ENCODE peak calls at places on chromosomes 2 and 18, in seven cellular contexts. One of them, this sample, is unnamed.

GRCh38 chr2:232372231-232373208 is 6.0 kb upstream of the ALPP start:
- DNase-seq in pulmonary artery endothelial cell: no peak
- DNase-seq in G401: no peak
- DNase-seq in lower lobe of right lung: peak; percentile 12
- DNase-seq in stimulated activated CD4-positive, alpha-beta T cell treated with anti-CD3 and anti-CD28 coated beads, Interleukin-15, amount 100 ng/mL, for 24 hours: no peak
- DNase-seq in RPMI8226: no peak
- DNase-seq in GM04503: no peak
- DNase-seq in this sample: no peak

GRCh38 chr18:12836551-12836950 is 47.5 kb downstream of the PTPN2 start:
- DNase-seq in pulmonary artery endothelial cell: no peak
- DNase-seq in G401: no peak
- DNase-seq in lower lobe of right lung: no peak
- DNase-seq in stimulated activated CD4-positive, alpha-beta T cell treated with anti-CD3 and anti-CD28 coated beads, Interleukin-15, amount 100 ng/mL, for 24 hours: no peak
- DNase-seq in RPMI8226: no peak
- DNase-seq in GM04503: no peak
- DNase-seq in this sample: no peak

GRCh38 chr18:27709344-27709743 is 467.6 kb downstream of the CDH2 start:
- DNase-seq in pulmonary artery endothelial cell: no peak
- DNase-seq in G401: no peak
- DNase-seq in lower lobe of right lung: no peak
- DNase-seq in stimulated activated CD4-positive, alpha-beta T cell treated with anti-CD3 and anti-CD28 coated beads, Interleukin-15, amount 100 ng/mL, for 24 hours: no peak
- DNase-seq in RPMI8226: no peak
- DNase-seq in GM04503: no peak
- DNase-seq in this sample: no peak

GRCh38 chr18:10160251-10160650 is 246.4 kb downstream of the VAPA start:
- DNase-seq in pulmonary artery endothelial cell: no peak
- DNase-seq in G401: no peak
- DNase-seq in lower lobe of right lung: no peak
- DNase-seq in stimulated activated CD4-positive, alpha-beta T cell treated with anti-CD3 and anti-CD28 coated beads, Interleukin-15, amount 100 ng/mL, for 24 hours: no peak
- DNase-seq in RPMI8226: no peak
- DNase-seq in GM04503: no peak
- DNase-seq in this sample: no peak

GRCh38 chr2:57156231-57156924 is 890.2 kb upstream of the VRK2 start:
- DNase-seq in pulmonary artery endothelial cell: no peak
- DNase-seq in G401: no peak
- DNase-seq in lower lobe of right lung: no peak
- DNase-seq in stimulated activated CD4-positive, alpha-beta T cell treated with anti-CD3 and anti-CD28 coated beads, Interleukin-15, amount 100 ng/mL, for 24 hours: no peak
- DNase-seq in RPMI8226: no peak
- DNase-seq in GM04503: no peak
- DNase-seq in this sample: no peak

GRCh38 chr18:78658531-78658930 is 321.1 kb upstream of the SALL3 start:
- DNase-seq in pulmonary artery endothelial cell: no peak
- DNase-seq in G401: no peak
- DNase-seq in lower lobe of right lung: no peak
- DNase-seq in stimulated activated CD4-positive, alpha-beta T cell treated with anti-CD3 and anti-CD28 coated beads, Interleukin-15, amount 100 ng/mL, for 24 hours: no peak
- DNase-seq in RPMI8226: no peak
- DNase-seq in GM04503: no peak
- DNase-seq in this sample: no peak

GRCh38 chr18:11112218-11112750 is 37.1 kb downstream of the PIEZO2 start:
- DNase-seq in pulmonary artery endothelial cell: no peak
- DNase-seq in G401: no peak
- DNase-seq in lower lobe of right lung: no peak
- DNase-seq in stimulated activated CD4-positive, alpha-beta T cell treated with anti-CD3 and anti-CD28 coated beads, Interleukin-15, amount 100 ng/mL, for 24 hours: no peak
- DNase-seq in RPMI8226: no peak
- DNase-seq in GM04503: no peak
- DNase-seq in this sample: no peak

GRCh38 chr2:215771241-215771640 is 242.1 kb downstream of the MREG start:
- DNase-seq in pulmonary artery endothelial cell: no peak
- DNase-seq in G401: no peak
- DNase-seq in lower lobe of right lung: no peak
- DNase-seq in stimulated activated CD4-positive, alpha-beta T cell treated with anti-CD3 and anti-CD28 coated beads, Interleukin-15, amount 100 ng/mL, for 24 hours: no peak
- DNase-seq in RPMI8226: no peak
- DNase-seq in GM04503: no peak
- DNase-seq in this sample: no peak

GRCh38 chr2:77571545-77571944 is 49.4 kb upstream of the LRRTM4 start:
- DNase-seq in pulmonary artery endothelial cell: no peak
- DNase-seq in G401: no peak
- DNase-seq in lower lobe of right lung: no peak
- DNase-seq in stimulated activated CD4-positive, alpha-beta T cell treated with anti-CD3 and anti-CD28 coated beads, Interleukin-15, amount 100 ng/mL, for 24 hours: no peak
- DNase-seq in RPMI8226: no peak
- DNase-seq in GM04503: no peak
- DNase-seq in this sample: no peak

GRCh38 chr2:85772019-85772745 is 18.4 kb downstream of the ATOH8 start:
- DNase-seq in pulmonary artery endothelial cell: peak; percentile 98
- DNase-seq in G401: peak; percentile 95
- DNase-seq in lower lobe of right lung: peak; percentile 94
- DNase-seq in stimulated activated CD4-positive, alpha-beta T cell treated with anti-CD3 and anti-CD28 coated beads, Interleukin-15, amount 100 ng/mL, for 24 hours: no peak
- DNase-seq in RPMI8226: peak; percentile 87
- DNase-seq in GM04503: peak; percentile 99
- DNase-seq in this sample: peak; percentile 97

GRCh38 chr2:14881663-14882327 is 249.3 kb downstream of the LRATD1 start:
- DNase-seq in pulmonary artery endothelial cell: no peak
- DNase-seq in G401: no peak
- DNase-seq in lower lobe of right lung: no peak
- DNase-seq in stimulated activated CD4-positive, alpha-beta T cell treated with anti-CD3 and anti-CD28 coated beads, Interleukin-15, amount 100 ng/mL, for 24 hours: no peak
- DNase-seq in RPMI8226: no peak
- DNase-seq in GM04503: no peak
- DNase-seq in this sample: no peak

GRCh38 chr2:85276571-85277121 is 51.1 kb downstream of the TGOLN2 start:
- DNase-seq in pulmonary artery endothelial cell: no peak
- DNase-seq in G401: no peak
- DNase-seq in lower lobe of right lung: no peak
- DNase-seq in stimulated activated CD4-positive, alpha-beta T cell treated with anti-CD3 and anti-CD28 coated beads, Interleukin-15, amount 100 ng/mL, for 24 hours: no peak
- DNase-seq in RPMI8226: no peak
- DNase-seq in GM04503: no peak
- DNase-seq in this sample: no peak

GRCh38 chr2:141393214-141393545 is 737.6 kb downstream of the LRP1B start:
- DNase-seq in pulmonary artery endothelial cell: no peak
- DNase-seq in G401: no peak
- DNase-seq in lower lobe of right lung: no peak
- DNase-seq in stimulated activated CD4-positive, alpha-beta T cell treated with anti-CD3 and anti-CD28 coated beads, Interleukin-15, amount 100 ng/mL, for 24 hours: no peak
- DNase-seq in RPMI8226: no peak
- DNase-seq in GM04503: no peak
- DNase-seq in this sample: no peak

GRCh38 chr2:32743480-32744236 is 115.8 kb downstream of the TTC27 start:
- DNase-seq in pulmonary artery endothelial cell: no peak
- DNase-seq in G401: no peak
- DNase-seq in lower lobe of right lung: no peak
- DNase-seq in stimulated activated CD4-positive, alpha-beta T cell treated with anti-CD3 and anti-CD28 coated beads, Interleukin-15, amount 100 ng/mL, for 24 hours: no peak
- DNase-seq in RPMI8226: no peak
- DNase-seq in GM04503: no peak
- DNase-seq in this sample: no peak

GRCh38 chr2:198476007-198476406 is 671.6 kb downstream of the PLCL1 start:
- DNase-seq in pulmonary artery endothelial cell: no peak
- DNase-seq in G401: no peak
- DNase-seq in lower lobe of right lung: no peak
- DNase-seq in stimulated activated CD4-positive, alpha-beta T cell treated with anti-CD3 and anti-CD28 coated beads, Interleukin-15, amount 100 ng/mL, for 24 hours: no peak
- DNase-seq in RPMI8226: no peak
- DNase-seq in GM04503: no peak
- DNase-seq in this sample: no peak

GRCh38 chr2:32064021-32064678 is 794 bp downstream of the SPAST start:
- DNase-seq in pulmonary artery endothelial cell: no peak
- DNase-seq in G401: peak; percentile 49
- DNase-seq in lower lobe of right lung: no peak
- DNase-seq in stimulated activated CD4-positive, alpha-beta T cell treated with anti-CD3 and anti-CD28 coated beads, Interleukin-15, amount 100 ng/mL, for 24 hours: no peak
- DNase-seq in RPMI8226: peak; percentile 43
- DNase-seq in GM04503: no peak
- DNase-seq in this sample: peak; percentile 15

GRCh38 chr18:24230766-24231165 is 91.9 kb downstream of the CABYR start:
- DNase-seq in pulmonary artery endothelial cell: no peak
- DNase-seq in G401: no peak
- DNase-seq in lower lobe of right lung: no peak
- DNase-seq in stimulated activated CD4-positive, alpha-beta T cell treated with anti-CD3 and anti-CD28 coated beads, Interleukin-15, amount 100 ng/mL, for 24 hours: no peak
- DNase-seq in RPMI8226: no peak
- DNase-seq in GM04503: no peak
- DNase-seq in this sample: no peak

GRCh38 chr18:21327101-21327500 is 85.1 kb downstream of the GREB1L start:
- DNase-seq in pulmonary artery endothelial cell: no peak
- DNase-seq in G401: no peak
- DNase-seq in lower lobe of right lung: no peak
- DNase-seq in stimulated activated CD4-positive, alpha-beta T cell treated with anti-CD3 and anti-CD28 coated beads, Interleukin-15, amount 100 ng/mL, for 24 hours: no peak
- DNase-seq in RPMI8226: no peak
- DNase-seq in GM04503: no peak
- DNase-seq in this sample: no peak

GRCh38 chr2:233380132-233381012 is 26.1 kb downstream of the DGKD start:
- DNase-seq in pulmonary artery endothelial cell: no peak
- DNase-seq in G401: peak; percentile 71
- DNase-seq in lower lobe of right lung: no peak
- DNase-seq in stimulated activated CD4-positive, alpha-beta T cell treated with anti-CD3 and anti-CD28 coated beads, Interleukin-15, amount 100 ng/mL, for 24 hours: no peak
- DNase-seq in RPMI8226: no peak
- DNase-seq in GM04503: no peak
- DNase-seq in this sample: no peak

GRCh38 chr2:237260032-237260431 is 153.9 kb downstream of the COL6A3 start:
- DNase-seq in pulmonary artery endothelial cell: no peak
- DNase-seq in G401: no peak
- DNase-seq in lower lobe of right lung: no peak
- DNase-seq in stimulated activated CD4-positive, alpha-beta T cell treated with anti-CD3 and anti-CD28 coated beads, Interleukin-15, amount 100 ng/mL, for 24 hours: no peak
- DNase-seq in RPMI8226: no peak
- DNase-seq in GM04503: no peak
- DNase-seq in this sample: no peak

GRCh38 chr2:12199661-12200258 is 453.3 kb downstream of the LPIN1 start:
- DNase-seq in pulmonary artery endothelial cell: no peak
- DNase-seq in G401: no peak
- DNase-seq in lower lobe of right lung: no peak
- DNase-seq in stimulated activated CD4-positive, alpha-beta T cell treated with anti-CD3 and anti-CD28 coated beads, Interleukin-15, amount 100 ng/mL, for 24 hours: no peak
- DNase-seq in RPMI8226: no peak
- DNase-seq in GM04503: no peak
- DNase-seq in this sample: no peak

GRCh38 chr2:85852979-85853498 is 35.8 kb downstream of the ST3GAL5 start:
- DNase-seq in pulmonary artery endothelial cell: no peak
- DNase-seq in G401: no peak
- DNase-seq in lower lobe of right lung: peak; percentile 62
- DNase-seq in stimulated activated CD4-positive, alpha-beta T cell treated with anti-CD3 and anti-CD28 coated beads, Interleukin-15, amount 100 ng/mL, for 24 hours: peak; percentile 65
- DNase-seq in RPMI8226: no peak
- DNase-seq in GM04503: peak; percentile 37
- DNase-seq in this sample: peak; percentile 42

GRCh38 chr2:39469807-39470206 is 32.7 kb upstream of the MAP4K3 start:
- DNase-seq in pulmonary artery endothelial cell: peak; percentile 33
- DNase-seq in G401: peak; percentile 34
- DNase-seq in lower lobe of right lung: no peak
- DNase-seq in stimulated activated CD4-positive, alpha-beta T cell treated with anti-CD3 and anti-CD28 coated beads, Interleukin-15, amount 100 ng/mL, for 24 hours: peak; percentile 18
- DNase-seq in RPMI8226: peak; percentile 85
- DNase-seq in GM04503: no peak
- DNase-seq in this sample: no peak

GRCh38 chr2:20103514-20103913 is 52.1 kb upstream of the LAPTM4A start:
- DNase-seq in pulmonary artery endothelial cell: no peak
- DNase-seq in G401: no peak
- DNase-seq in lower lobe of right lung: no peak
- DNase-seq in stimulated activated CD4-positive, alpha-beta T cell treated with anti-CD3 and anti-CD28 coated beads, Interleukin-15, amount 100 ng/mL, for 24 hours: no peak
- DNase-seq in RPMI8226: peak; percentile 52
- DNase-seq in GM04503: no peak
- DNase-seq in this sample: no peak

GRCh38 chr18:37156330-37156942 is 327.5 kb downstream of the KIAA1328 start:
- DNase-seq in pulmonary artery endothelial cell: no peak
- DNase-seq in G401: no peak
- DNase-seq in lower lobe of right lung: no peak
- DNase-seq in stimulated activated CD4-positive, alpha-beta T cell treated with anti-CD3 and anti-CD28 coated beads, Interleukin-15, amount 100 ng/mL, for 24 hours: no peak
- DNase-seq in RPMI8226: no peak
- DNase-seq in GM04503: no peak
- DNase-seq in this sample: no peak

GRCh38 chr18:79426376-79427300 is 30.9 kb downstream of the NFATC1 start:
- DNase-seq in pulmonary artery endothelial cell: no peak
- DNase-seq in G401: no peak
- DNase-seq in lower lobe of right lung: no peak
- DNase-seq in stimulated activated CD4-positive, alpha-beta T cell treated with anti-CD3 and anti-CD28 coated beads, Interleukin-15, amount 100 ng/mL, for 24 hours: no peak
- DNase-seq in RPMI8226: no peak
- DNase-seq in GM04503: no peak
- DNase-seq in this sample: no peak

GRCh38 chr2:1237785-1238184 is 175.5 kb upstream of the TPO start:
- DNase-seq in pulmonary artery endothelial cell: no peak
- DNase-seq in G401: no peak
- DNase-seq in lower lobe of right lung: no peak
- DNase-seq in stimulated activated CD4-positive, alpha-beta T cell treated with anti-CD3 and anti-CD28 coated beads, Interleukin-15, amount 100 ng/mL, for 24 hours: no peak
- DNase-seq in RPMI8226: no peak
- DNase-seq in GM04503: no peak
- DNase-seq in this sample: no peak

GRCh38 chr2:97739893-97740245 is 26.5 kb downstream of the ZAP70 start:
- DNase-seq in pulmonary artery endothelial cell: no peak
- DNase-seq in G401: no peak
- DNase-seq in lower lobe of right lung: no peak
- DNase-seq in stimulated activated CD4-positive, alpha-beta T cell treated with anti-CD3 and anti-CD28 coated beads, Interleukin-15, amount 100 ng/mL, for 24 hours: no peak
- DNase-seq in RPMI8226: no peak
- DNase-seq in GM04503: no peak
- DNase-seq in this sample: no peak

GRCh38 chr2:4139711-4140110 is 436.3 kb downstream of the DCDC2C start:
- DNase-seq in pulmonary artery endothelial cell: no peak
- DNase-seq in G401: no peak
- DNase-seq in lower lobe of right lung: no peak
- DNase-seq in stimulated activated CD4-positive, alpha-beta T cell treated with anti-CD3 and anti-CD28 coated beads, Interleukin-15, amount 100 ng/mL, for 24 hours: no peak
- DNase-seq in RPMI8226: no peak
- DNase-seq in GM04503: no peak
- DNase-seq in this sample: no peak

GRCh38 chr18:577606-578005 is 2.6 kb upstream of the CETN1 start:
- DNase-seq in pulmonary artery endothelial cell: no peak
- DNase-seq in G401: no peak
- DNase-seq in lower lobe of right lung: no peak
- DNase-seq in stimulated activated CD4-positive, alpha-beta T cell treated with anti-CD3 and anti-CD28 coated beads, Interleukin-15, amount 100 ng/mL, for 24 hours: no peak
- DNase-seq in RPMI8226: no peak
- DNase-seq in GM04503: no peak
- DNase-seq in this sample: no peak

GRCh38 chr2:187658952-187659525 is 104.8 kb upstream of the TFPI start:
- DNase-seq in pulmonary artery endothelial cell: no peak
- DNase-seq in G401: no peak
- DNase-seq in lower lobe of right lung: no peak
- DNase-seq in stimulated activated CD4-positive, alpha-beta T cell treated with anti-CD3 and anti-CD28 coated beads, Interleukin-15, amount 100 ng/mL, for 24 hours: no peak
- DNase-seq in RPMI8226: no peak
- DNase-seq in GM04503: no peak
- DNase-seq in this sample: no peak

GRCh38 chr18:3912705-3913104 is 462.7 kb downstream of the TGIF1 start:
- DNase-seq in pulmonary artery endothelial cell: no peak
- DNase-seq in G401: no peak
- DNase-seq in lower lobe of right lung: no peak
- DNase-seq in stimulated activated CD4-positive, alpha-beta T cell treated with anti-CD3 and anti-CD28 coated beads, Interleukin-15, amount 100 ng/mL, for 24 hours: no peak
- DNase-seq in RPMI8226: no peak
- DNase-seq in GM04503: no peak
- DNase-seq in this sample: no peak

GRCh38 chr2:134372141-134372540 is 118.3 kb downstream of the MGAT5 start:
- DNase-seq in pulmonary artery endothelial cell: no peak
- DNase-seq in G401: no peak
- DNase-seq in lower lobe of right lung: no peak
- DNase-seq in stimulated activated CD4-positive, alpha-beta T cell treated with anti-CD3 and anti-CD28 coated beads, Interleukin-15, amount 100 ng/mL, for 24 hours: no peak
- DNase-seq in RPMI8226: no peak
- DNase-seq in GM04503: no peak
- DNase-seq in this sample: no peak

This sample was measured in Ammon's horn.